ENCODE peak calls at places on chromosomes 11 and 22, in nine cellular contexts. F is germinal center; B is left ventricle myocardium superior; E is mucosa of gallbladder; U is effector memory CD4-positive, alpha-beta T cell; I is GM12891; V is OCI-LY7; C is iPS DF 19.7; M is ecto neural progenitor cell. L is an unnamed sample.

GRCh38 chr11:69327741-69328191 is 33.8 kb downstream of the MYEOV start:
- DNase-seq in F (no peak), B (no peak), E (no peak), U (no peak), I (no peak), V (no peak), C (no peak), M (peak), L (no peak)

GRCh38 chr11:10728779-10729472 is 22.1 kb upstream of the CTR9 start:
- DNase-seq in F (no peak), B (no peak), E (no peak), U (no peak), I (no peak), V (no peak), C (peak), M (peak), L (no peak)

GRCh38 chr22:40289991-40290459 is 56.3 kb upstream of the ADSL start:
- DNase-seq in F (peak), B (peak), E (no peak), U (peak), I (no peak), V (no peak), C (no peak), M (no peak), L (peak)

GRCh38 chr11:59773082-59773438 is 17.9 kb downstream of the STX3 start:
- DNase-seq in F (no peak), B (no peak), E (no peak), U (no peak), I (no peak), V (no peak), C (no peak), M (no peak), L (no peak)

GRCh38 chr22:21927174-21927823 is 25.3 kb downstream of the PPM1F start:
- DNase-seq in F (no peak), B (no peak), E (no peak), U (no peak), I (no peak), V (no peak), C (no peak), M (no peak), L (no peak)

GRCh38 chr22:39970742-39971141 is 10.5 kb downstream of the TMA7B start:
- DNase-seq in F (no peak), B (no peak), E (no peak), U (no peak), I (no peak), V (no peak), C (no peak), M (no peak), L (no peak)

GRCh38 chr11:62588966-62589637 is 2.2 kb downstream of the TUT1 start:
- DNase-seq in F (no peak), B (no peak), E (no peak), U (no peak), I (no peak), V (no peak), C (no peak), M (no peak), L (no peak)

GRCh38 chr22:44431256-44431655 is 66.8 kb downstream of the RTL6 start:
- DNase-seq in F (no peak), B (no peak), E (no peak), U (no peak), I (no peak), V (no peak), C (no peak), M (no peak), L (no peak)

GRCh38 chr22:42074153-42074750 is at the start of gene PHETA2:
- DNase-seq in F (peak), B (peak), E (no peak), U (peak), I (no peak), V (no peak), C (no peak), M (peak), L (no peak)

GRCh38 chr11:18299724-18300123 is 22.2 kb downstream of the HPS5 start:
- DNase-seq in F (no peak), B (no peak), E (no peak), U (no peak), I (no peak), V (no peak), C (no peak), M (no peak), L (no peak)

GRCh38 chr22:34278121-34278520 is 357.8 kb upstream of the LARGE1 start:
- DNase-seq in F (no peak), B (no peak), E (no peak), U (no peak), I (no peak), V (no peak), C (no peak), M (no peak), L (no peak)

GRCh38 chr11:14015711-14016110 is 53.2 kb downstream of the SPON1 start:
- DNase-seq in F (no peak), B (no peak), E (peak), U (no peak), I (no peak), V (no peak), C (peak), M (no peak), L (no peak)

GRCh38 chr22:44710474-44711235 is 8.7 kb downstream of the PRR5 start:
- DNase-seq in F (peak), B (no peak), E (no peak), U (no peak), I (no peak), V (peak), C (no peak), M (no peak), L (no peak)

GRCh38 chr11:60777572-60777971 is 7.6 kb upstream of the MS4A10 start:
- DNase-seq in F (no peak), B (peak), E (no peak), U (no peak), I (no peak), V (no peak), C (no peak), M (no peak), L (no peak)

GRCh38 chr11:32310218-32310601 is 125.1 kb downstream of the WT1 start:
- DNase-seq in F (no peak), B (no peak), E (no peak), U (no peak), I (no peak), V (no peak), C (no peak), M (no peak), L (peak)

GRCh38 chr11:1152316-1153104 is 5.2 kb upstream of the MUC5AC start:
- DNase-seq in F (no peak), B (no peak), E (no peak), U (no peak), I (no peak), V (no peak), C (no peak), M (peak), L (no peak)

GRCh38 chr22:36225333-36225922 is 13.9 kb downstream of the APOL2 start:
- DNase-seq in F (no peak), B (no peak), E (no peak), U (no peak), I (no peak), V (no peak), C (no peak), M (no peak), L (no peak)

GRCh38 chr11:46916669-46917108 is 1.7 kb downstream of the LRP4 start:
- DNase-seq in F (peak), B (peak), E (no peak), U (no peak), I (peak), V (no peak), C (peak), M (peak), L (no peak)

GRCh38 chr11:62883677-62884076 is 3.0 kb downstream of the SLC3A2 start:
- DNase-seq in F (no peak), B (no peak), E (no peak), U (no peak), I (no peak), V (no peak), C (no peak), M (no peak), L (no peak)

GRCh38 chr11:79321282-79321681 is 119.5 kb downstream of the TENM4 start:
- DNase-seq in F (no peak), B (no peak), E (no peak), U (no peak), I (no peak), V (no peak), C (no peak), M (no peak), L (no peak)

GRCh38 chr11:27916541-27917100 is 191.3 kb downstream of the KIF18A start:
- DNase-seq in F (no peak), B (no peak), E (no peak), U (no peak), I (no peak), V (no peak), C (no peak), M (no peak), L (no peak)

GRCh38 chr11:2298795-2299747 is 2.6 kb downstream of the C11orf21 start:
- DNase-seq in F (no peak), B (no peak), E (peak), U (no peak), I (no peak), V (no peak), C (no peak), M (peak), L (peak)

GRCh38 chr22:22408731-22409696 is 99.5 kb downstream of the ZNF280B start:
- DNase-seq in F (peak), B (no peak), E (no peak), U (no peak), I (no peak), V (peak), C (no peak), M (no peak), L (no peak)

L was measured in lung.